ENCODE peak calls at places on chromosomes 11 and 22, in seven cellular contexts. O, W, E, V, M, H and P are unnamed samples.

GRCh38 chr22:48975252-48975780 is 852.4 kb downstream of the BRD1 start:
- DNase-seq in O (no peak), W (no peak), E (no peak), V (no peak), M (no peak), H (no peak), P (peak)

GRCh38 chr22:37905534-37906363 is at the start of gene MICALL1:
- DNase-seq in O (peak), W (peak), E (peak), V (peak), M (no peak), H (no peak), P (peak)

GRCh38 chr11:15841898-15842297 is 514.4 kb downstream of the SOX6 start:
- DNase-seq in O (no peak), W (no peak), E (no peak), V (no peak), M (no peak), H (no peak), P (no peak)

GRCh38 chr11:9203715-9204311 is 61.3 kb downstream of the DENND5A start:
- DNase-seq in O (peak), W (no peak), E (peak), V (no peak), M (no peak), H (no peak), P (peak)

GRCh38 chr22:22687638-22688500 is 43.5 kb downstream of the GGTLC2 start:
- DNase-seq in O (peak), W (no peak), E (peak), V (peak), M (no peak), H (peak), P (peak)

GRCh38 chr11:69700278-69701140 is 3.3 kb downstream of the FGF19 start:
- DNase-seq in O (peak), W (no peak), E (peak), V (peak), M (no peak), H (no peak), P (no peak)

GRCh38 chr22:49292909-49293308 is 534.8 kb downstream of the BRD1 start:
- DNase-seq in O (no peak), W (no peak), E (no peak), V (no peak), M (no peak), H (no peak), P (no peak)

GRCh38 chr11:3077846-3078440 is 20.7 kb upstream of the CARS1 start:
- DNase-seq in O (no peak), W (no peak), E (no peak), V (no peak), M (no peak), H (no peak), P (no peak)

GRCh38 chr22:41458161-41458728 is 10.2 kb downstream of the PHF5A start:
- DNase-seq in O (no peak), W (no peak), E (no peak), V (no peak), M (no peak), H (no peak), P (no peak)

GRCh38 chr11:108340958-108341357 is 118.1 kb downstream of the ATM start:
- DNase-seq in O (no peak), W (no peak), E (no peak), V (no peak), M (no peak), H (no peak), P (no peak)

GRCh38 chr11:133834399-133835257 is 10.7 kb downstream of the SPATA19 start:
- DNase-seq in O (peak), W (no peak), E (no peak), V (no peak), M (no peak), H (no peak), P (no peak)

GRCh38 chr11:2265396-2265795 is 5.0 kb downstream of the ASCL2 start:
- DNase-seq in O (no peak), W (no peak), E (no peak), V (no peak), M (no peak), H (no peak), P (no peak)

GRCh38 chr11:10993186-10993585 is 135.3 kb upstream of the ZBED5 start:
- DNase-seq in O (no peak), W (no peak), E (no peak), V (no peak), M (no peak), H (no peak), P (no peak)

GRCh38 chr11:2940166-2940929 is 11.1 kb upstream of the PHLDA2 start:
- DNase-seq in O (no peak), W (peak), E (no peak), V (peak), M (no peak), H (no peak), P (no peak)

GRCh38 chr22:48370508-48371325 is 1457.0 kb downstream of the BRD1 start:
- DNase-seq in O (no peak), W (no peak), E (no peak), V (no peak), M (no peak), H (no peak), P (no peak)

GRCh38 chr11:125132071-125132470 is 20.6 kb upstream of the TMEM218 start:
- DNase-seq in O (no peak), W (no peak), E (no peak), V (peak), M (no peak), H (no peak), P (no peak)

GRCh38 chr11:115678942-115679341 is 174.7 kb upstream of the CADM1 start:
- DNase-seq in O (no peak), W (peak), E (peak), V (peak), M (no peak), H (no peak), P (no peak)

GRCh38 chr11:44840526-44840925 is 110.2 kb downstream of the TP53I11 start:
- DNase-seq in O (no peak), W (no peak), E (no peak), V (no peak), M (no peak), H (no peak), P (no peak)

GRCh38 chr11:304915-305833 is 2.4 kb upstream of the IFITM2 start:
- DNase-seq in O (peak), W (peak), E (no peak), V (peak), M (no peak), H (peak), P (peak)

GRCh38 chr11:78834886-78835285 is 260.2 kb upstream of the NARS2 start:
- DNase-seq in O (no peak), W (no peak), E (no peak), V (no peak), M (no peak), H (no peak), P (no peak)

GRCh38 chr11:70523384-70524095 is 125.2 kb downstream of the CTTN start:
- DNase-seq in O (no peak), W (no peak), E (no peak), V (no peak), M (no peak), H (no peak), P (no peak)

GRCh38 chr11:70555092-70555491 is 156.8 kb downstream of the CTTN start:
- DNase-seq in O (no peak), W (no peak), E (no peak), V (no peak), M (no peak), H (no peak), P (no peak)

GRCh38 chr11:121446752-121447156 is 5.4 kb upstream of the SORL1 start:
- DNase-seq in O (peak), W (no peak), E (no peak), V (peak), M (no peak), H (peak), P (peak)

GRCh38 chr11:12235945-12236743 is 125.8 kb downstream of the MICAL2 start:
- DNase-seq in O (peak), W (no peak), E (no peak), V (peak), M (no peak), H (peak), P (peak)

GRCh38 chr11:119726150-119726553 is 2.8 kb downstream of the NECTIN1 start:
- DNase-seq in O (no peak), W (no peak), E (no peak), V (no peak), M (no peak), H (no peak), P (no peak)

GRCh38 chr11:4076774-4077173 is 17.8 kb upstream of the RRM1 start:
- DNase-seq in O (no peak), W (no peak), E (no peak), V (no peak), M (no peak), H (no peak), P (no peak)

GRCh38 chr11:118353084-118353710 is 6.2 kb upstream of the UBE4A start:
- DNase-seq in O (peak), W (no peak), E (no peak), V (peak), M (no peak), H (no peak), P (peak)

GRCh38 chr11:18490319-18490718 is 34.7 kb downstream of the LDHAL6A start:
- DNase-seq in O (no peak), W (no peak), E (no peak), V (no peak), M (no peak), H (no peak), P (no peak)

DNA sequence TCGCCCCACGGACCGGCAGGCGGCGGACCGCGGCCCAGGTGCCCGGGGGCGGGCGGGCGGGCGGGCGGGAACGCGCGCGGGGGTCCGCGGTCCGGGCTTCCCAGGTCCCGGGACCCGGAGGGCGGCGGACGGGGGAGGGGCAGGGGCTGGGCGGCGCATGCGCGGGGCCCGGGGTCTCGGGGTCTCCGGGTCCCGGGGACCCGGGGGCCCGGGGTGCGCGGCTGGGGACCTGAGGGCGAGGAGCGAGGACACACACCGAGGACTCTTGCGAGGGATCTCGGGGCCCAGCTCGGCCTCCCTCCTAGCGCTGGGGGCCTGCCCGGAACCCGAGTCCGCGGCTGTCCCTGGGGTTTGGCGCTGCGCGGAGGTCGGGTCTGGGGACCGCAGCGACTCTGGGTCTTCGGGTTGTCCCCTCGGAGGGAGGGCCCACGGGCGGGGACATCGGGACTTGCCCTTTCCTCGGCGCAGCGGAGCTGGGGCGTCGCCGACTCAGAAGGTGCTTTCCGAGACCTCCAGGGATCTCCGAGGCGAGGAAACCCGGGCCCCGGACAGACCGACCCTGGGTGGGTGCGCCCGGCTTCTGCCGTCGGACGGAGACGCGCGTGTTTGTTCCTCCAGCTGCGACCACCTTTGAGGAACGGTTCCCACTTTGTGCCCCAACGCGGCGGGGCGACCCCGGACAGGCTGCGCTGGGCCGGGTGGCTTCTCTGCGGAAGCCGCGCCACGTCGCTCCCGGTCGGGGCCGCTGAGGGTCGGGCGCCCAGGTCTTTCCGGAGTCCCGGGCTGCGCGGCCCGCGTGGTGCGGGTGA is 493 bp downstream of the PPARA start:
- DNase-seq in O (peak), W (peak), E (peak), V (peak), M (no peak), H (no peak), P (no peak)
- H3K27ac ChIP-seq in O (no peak), W (peak), E (peak), V (no peak), M (peak), H (no peak), P (peak)

GRCh38 chr11:32071811-32072210 is 19.1 kb upstream of the RCN1 start:
- DNase-seq in O (peak), W (no peak), E (peak), V (peak), M (no peak), H (no peak), P (peak)
- TF ChIP-seq CTCF in O (peak), W (no peak), E (peak), V (peak), M (peak), H (peak), P (peak)

GRCh38 chr22:29098296-29098695 is 25.5 kb downstream of the KREMEN1 start:
- DNase-seq in O (no peak), W (no peak), E (no peak), V (no peak), M (no peak), H (no peak), P (no peak)
- H3K4me3 ChIP-seq in O (no peak), W (no peak), E (no peak), V (no peak), M (no peak), H (no peak), P (no peak)

DNA sequence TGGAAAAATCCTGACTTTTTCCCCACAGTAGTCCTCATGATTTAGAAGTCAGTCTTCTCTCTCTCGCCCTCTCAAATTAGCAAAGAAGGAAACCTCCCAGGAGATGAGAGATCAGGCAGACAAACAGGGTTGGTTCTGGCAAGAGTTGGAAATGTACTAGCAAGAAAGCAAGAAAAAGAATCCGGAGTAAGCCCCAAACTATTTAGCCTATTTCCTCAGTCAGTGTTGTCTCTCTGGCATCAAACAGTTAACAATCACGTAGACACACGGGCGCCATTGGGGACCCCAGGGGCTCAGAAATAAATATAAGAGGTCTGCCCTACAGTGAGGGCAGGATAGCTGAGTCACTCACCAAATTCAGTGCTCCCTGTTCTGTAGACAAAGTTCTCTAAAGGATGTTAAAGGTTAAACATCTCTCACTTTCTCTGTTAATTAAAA is 4.7 kb downstream of the C11orf52 start:
- DNase-seq in O (peak), W (no peak), E (no peak), V (peak), M (no peak), H (no peak), P (peak)
- H3K27ac ChIP-seq in O (peak), W (peak), E (peak), V (peak), M (peak), H (peak), P (peak)

GRCh38 chr22:27409299-27409698 is 392.3 kb downstream of the MN1 start:
- DNase-seq in O (peak), W (no peak), E (no peak), V (no peak), M (no peak), H (no peak), P (no peak)
- TF ChIP-seq CTCF in O (peak), W (no peak), E (no peak), V (no peak), M (no peak), H (no peak), P (peak)

DNA sequence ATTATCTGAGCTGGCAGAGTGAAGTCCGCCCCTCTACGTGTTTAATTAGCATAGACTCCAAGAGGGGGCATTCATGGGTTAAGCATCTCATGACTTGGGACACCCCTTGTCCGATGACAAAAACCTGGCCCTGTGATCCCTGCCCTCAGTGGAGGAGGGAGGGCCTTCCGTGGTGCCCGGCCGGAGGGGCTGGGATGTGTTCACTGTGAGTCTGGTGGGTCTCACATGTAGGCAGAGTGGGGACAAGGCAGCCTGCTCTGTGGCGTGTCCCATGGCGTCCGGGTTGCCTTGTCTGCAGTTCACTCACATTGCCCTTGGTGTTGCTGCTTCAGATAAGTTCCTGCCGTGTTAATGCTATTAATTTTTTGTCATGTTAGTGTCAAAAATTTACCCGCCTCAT is 49.6 kb upstream of the CCDC188 start:
- DNase-seq in O (no peak), W (no peak), E (no peak), V (no peak), M (no peak), H (no peak), P (no peak)
- H3K4me3 ChIP-seq in O (no peak), W (no peak), E (no peak), V (no peak), M (no peak), H (no peak), P (no peak)

GRCh38 chr11:102552020-102552419 is 21.5 kb upstream of the MMP7 start:
- DNase-seq in O (no peak), W (no peak), E (no peak), V (no peak), M (no peak), H (no peak), P (no peak)

GRCh38 chr11:102552447-102553200 is 22.1 kb upstream of the MMP7 start:
- DNase-seq in O (no peak), W (no peak), E (no peak), V (peak), M (no peak), H (peak), P (no peak)

GRCh38 chr11:102553835-102554282 is 23.3 kb upstream of the MMP7 start:
- DNase-seq in O (no peak), W (no peak), E (no peak), V (no peak), M (no peak), H (no peak), P (no peak)

GRCh38 chr11:102555091-102555490 is 24.5 kb upstream of the MMP7 start:
- DNase-seq in O (no peak), W (no peak), E (no peak), V (no peak), M (no peak), H (no peak), P (no peak)

GRCh38 chr11:102551188-102551781 is 20.7 kb upstream of the MMP7 start:
- DNase-seq in O (no peak), W (no peak), E (no peak), V (no peak), M (no peak), H (no peak), P (no peak)
- H3K27ac ChIP-seq in O (no peak), W (no peak), E (no peak), V (no peak), M (no peak), H (no peak), P (no peak)